ENCODE peak calls at places on chromosomes 2 and 18, in nine cellular contexts. One of them, this sample, is unnamed.
A peak's percentile ranks its signal among the peaks of the same experiment; 100 is the strongest.

GRCh38 chr18:74895686-74896085 is 298.0 kb downstream of the ZNF407 start:
- DNase-seq in GM13976: no peak
- DNase-seq in mammary epithelial cell: peak; percentile 35
- DNase-seq in RWPE1: no peak
- DNase-seq in GM20000: no peak
- DNase-seq in fibroblast of lung: peak; percentile 43
- DNase-seq in cardiac muscle cell: peak; percentile 48
- DNase-seq in neural crest cell: no peak
- DNase-seq in epithelial cell of esophagus: no peak
- DNase-seq in this sample: no peak

GRCh38 chr2:223487447-223487846 is 114.7 kb downstream of the SCG2 start:
- DNase-seq in neural crest cell: no peak
- DNase-seq in GM13976: no peak
- DNase-seq in cardiac muscle cell: no peak
- DNase-seq in RWPE1: no peak
- DNase-seq in GM20000: no peak
- DNase-seq in fibroblast of lung: no peak
- DNase-seq in mammary epithelial cell: no peak
- DNase-seq in epithelial cell of esophagus: no peak
- DNase-seq in this sample: no peak

GRCh38 chr18:54031243-54031642 is 193.2 kb downstream of the MBD2 start:
- DNase-seq in mammary epithelial cell: no peak
- DNase-seq in epithelial cell of esophagus: no peak
- DNase-seq in fibroblast of lung: no peak
- DNase-seq in GM20000: no peak
- DNase-seq in GM13976: no peak
- DNase-seq in RWPE1: no peak
- DNase-seq in neural crest cell: no peak
- DNase-seq in cardiac muscle cell: no peak
- DNase-seq in this sample: no peak

GRCh38 chr2:135951071-135951583 is 34.3 kb downstream of the DARS1 start:
- DNase-seq in epithelial cell of esophagus: no peak
- DNase-seq in mammary epithelial cell: no peak
- DNase-seq in GM13976: no peak
- DNase-seq in GM20000: no peak
- DNase-seq in cardiac muscle cell: peak; percentile 21
- DNase-seq in neural crest cell: no peak
- DNase-seq in RWPE1: no peak
- DNase-seq in fibroblast of lung: no peak
- DNase-seq in this sample: no peak

GRCh38 chr2:102809291-102810189 is 47.7 kb downstream of the TMEM182 start:
- DNase-seq in RWPE1: no peak
- DNase-seq in GM13976: no peak
- DNase-seq in cardiac muscle cell: no peak
- DNase-seq in mammary epithelial cell: no peak
- DNase-seq in GM20000: no peak
- DNase-seq in epithelial cell of esophagus: no peak
- DNase-seq in fibroblast of lung: no peak
- DNase-seq in neural crest cell: no peak
- DNase-seq in this sample: no peak

GRCh38 chr2:148802448-148803220 is 72.4 kb upstream of the KIF5C start:
- DNase-seq in GM20000: no peak
- DNase-seq in mammary epithelial cell: peak; percentile 5
- DNase-seq in epithelial cell of esophagus: peak; percentile 78
- DNase-seq in GM13976: no peak
- DNase-seq in cardiac muscle cell: no peak
- DNase-seq in RWPE1: no peak
- DNase-seq in fibroblast of lung: no peak
- DNase-seq in neural crest cell: no peak
- DNase-seq in this sample: no peak

GRCh38 chr2:122022531-122022930 is 267.1 kb downstream of the TSN start:
- DNase-seq in GM13976: no peak
- DNase-seq in cardiac muscle cell: no peak
- DNase-seq in fibroblast of lung: no peak
- DNase-seq in mammary epithelial cell: no peak
- DNase-seq in GM20000: no peak
- DNase-seq in RWPE1: no peak
- DNase-seq in neural crest cell: no peak
- DNase-seq in epithelial cell of esophagus: no peak
- DNase-seq in this sample: no peak

GRCh38 chr2:23924589-23925359 is 2.1 kb downstream of the ATAD2B start:
- DNase-seq in GM20000: no peak
- DNase-seq in cardiac muscle cell: no peak
- DNase-seq in neural crest cell: no peak
- DNase-seq in GM13976: no peak
- DNase-seq in epithelial cell of esophagus: peak; percentile 20
- DNase-seq in RWPE1: no peak
- DNase-seq in fibroblast of lung: no peak
- DNase-seq in mammary epithelial cell: no peak
- DNase-seq in this sample: no peak

GRCh38 chr18:33839452-33840225 is 261.6 kb downstream of the ASXL3 start:
- DNase-seq in neural crest cell: no peak
- DNase-seq in fibroblast of lung: peak; percentile 79
- DNase-seq in RWPE1: peak; percentile 19
- DNase-seq in mammary epithelial cell: peak; percentile 39
- DNase-seq in GM13976: peak; percentile 32
- DNase-seq in cardiac muscle cell: peak; percentile 61
- DNase-seq in epithelial cell of esophagus: peak; percentile 70
- DNase-seq in GM20000: peak; percentile 50
- DNase-seq in this sample: no peak

GRCh38 chr2:181892795-181893435 is 1.4 kb downstream of the ITPRID2 start:
- DNase-seq in GM20000: no peak
- DNase-seq in GM13976: no peak
- DNase-seq in epithelial cell of esophagus: peak; percentile 37
- DNase-seq in fibroblast of lung: peak; percentile 58
- DNase-seq in RWPE1: no peak
- DNase-seq in cardiac muscle cell: peak; percentile 60
- DNase-seq in neural crest cell: no peak
- DNase-seq in mammary epithelial cell: peak; percentile 27
- DNase-seq in this sample: no peak

GRCh38 chr2:19369341-19369955 is 11.0 kb upstream of the OSR1 start:
- DNase-seq in fibroblast of lung: peak; percentile 72
- DNase-seq in RWPE1: no peak
- DNase-seq in mammary epithelial cell: peak; percentile 51
- DNase-seq in neural crest cell: no peak
- DNase-seq in epithelial cell of esophagus: peak; percentile 67
- DNase-seq in cardiac muscle cell: peak; percentile 78
- DNase-seq in GM13976: no peak
- DNase-seq in GM20000: no peak
- DNase-seq in this sample: no peak
- TF ChIP-seq CTCF in fibroblast of lung: peak; percentile 83
- TF ChIP-seq CTCF in RWPE1: no peak
- TF ChIP-seq CTCF in mammary epithelial cell: peak; percentile 82
- TF ChIP-seq CTCF in neural crest cell: peak; percentile 18
- TF ChIP-seq CTCF in epithelial cell of esophagus: peak; percentile 84
- TF ChIP-seq CTCF in cardiac muscle cell: peak; percentile 76
- TF ChIP-seq CTCF in GM13976: no peak
- TF ChIP-seq CTCF in GM20000: no peak
- TF ChIP-seq CTCF in this sample: peak; percentile 41

DNA sequence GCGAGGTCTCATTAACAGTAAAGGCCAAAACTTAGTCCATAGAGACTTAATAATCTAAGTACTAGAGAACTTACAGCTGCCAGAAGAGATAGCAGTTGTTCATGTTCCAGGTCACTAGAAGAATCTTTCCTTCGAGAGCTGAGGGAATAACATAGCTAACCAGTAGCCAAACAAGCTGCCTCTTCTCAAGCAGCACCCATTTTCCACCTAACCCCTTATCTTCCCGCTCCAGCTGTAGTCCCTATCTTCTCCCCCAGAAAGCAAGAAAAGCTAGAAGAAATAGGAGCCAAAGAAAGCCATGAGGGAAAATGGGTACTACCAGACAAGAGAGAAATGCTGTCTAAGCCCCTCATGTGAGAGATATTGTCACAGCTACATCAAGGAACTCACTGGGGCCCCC is 24.0 kb downstream of the SULT1C4 start:
- DNase-seq in GM20000: no peak
- DNase-seq in fibroblast of lung: no peak
- DNase-seq in GM13976: no peak
- DNase-seq in RWPE1: no peak
- DNase-seq in neural crest cell: no peak
- DNase-seq in epithelial cell of esophagus: no peak
- DNase-seq in mammary epithelial cell: no peak
- DNase-seq in cardiac muscle cell: no peak
- DNase-seq in this sample: no peak
- TF ChIP-seq CTCF in GM20000: no peak
- TF ChIP-seq CTCF in fibroblast of lung: no peak
- TF ChIP-seq CTCF in GM13976: no peak
- TF ChIP-seq CTCF in RWPE1: no peak
- TF ChIP-seq CTCF in neural crest cell: no peak
- TF ChIP-seq CTCF in epithelial cell of esophagus: no peak
- TF ChIP-seq CTCF in mammary epithelial cell: no peak
- TF ChIP-seq CTCF in cardiac muscle cell: no peak
- TF ChIP-seq CTCF in this sample: no peak

GRCh38 chr2:118146315-118147283 is 58.3 kb downstream of the INSIG2 start:
- DNase-seq in GM20000: no peak
- DNase-seq in epithelial cell of esophagus: no peak
- DNase-seq in fibroblast of lung: no peak
- DNase-seq in mammary epithelial cell: no peak
- DNase-seq in neural crest cell: no peak
- DNase-seq in RWPE1: no peak
- DNase-seq in GM13976: no peak
- DNase-seq in cardiac muscle cell: no peak
- DNase-seq in this sample: no peak

GRCh38 chr2:118150294-118150693 is 62.0 kb downstream of the INSIG2 start:
- DNase-seq in GM20000: no peak
- DNase-seq in fibroblast of lung: no peak
- DNase-seq in RWPE1: no peak
- DNase-seq in GM13976: no peak
- DNase-seq in mammary epithelial cell: no peak
- DNase-seq in epithelial cell of esophagus: no peak
- DNase-seq in neural crest cell: no peak
- DNase-seq in cardiac muscle cell: no peak
- DNase-seq in this sample: no peak

GRCh38 chr2:118148133-118148532 is 59.9 kb downstream of the INSIG2 start:
- DNase-seq in GM13976: peak; percentile 19
- DNase-seq in fibroblast of lung: no peak
- DNase-seq in mammary epithelial cell: no peak
- DNase-seq in neural crest cell: no peak
- DNase-seq in GM20000: peak; percentile 33
- DNase-seq in epithelial cell of esophagus: no peak
- DNase-seq in RWPE1: no peak
- DNase-seq in cardiac muscle cell: no peak
- DNase-seq in this sample: no peak

GRCh38 chr2:118145806-118146205 is 57.5 kb downstream of the INSIG2 start:
- DNase-seq in RWPE1: no peak
- DNase-seq in fibroblast of lung: no peak
- DNase-seq in GM13976: no peak
- DNase-seq in neural crest cell: no peak
- DNase-seq in GM20000: no peak
- DNase-seq in epithelial cell of esophagus: peak; percentile 30
- DNase-seq in cardiac muscle cell: no peak
- DNase-seq in mammary epithelial cell: no peak
- DNase-seq in this sample: no peak

GRCh38 chr2:118148809-118149208 is 60.5 kb downstream of the INSIG2 start:
- DNase-seq in GM20000: no peak
- DNase-seq in RWPE1: no peak
- DNase-seq in epithelial cell of esophagus: no peak
- DNase-seq in mammary epithelial cell: no peak
- DNase-seq in cardiac muscle cell: peak; percentile 8
- DNase-seq in GM13976: no peak
- DNase-seq in neural crest cell: no peak
- DNase-seq in fibroblast of lung: no peak
- DNase-seq in this sample: no peak
- TF ChIP-seq CTCF in GM20000: no peak
- TF ChIP-seq CTCF in RWPE1: peak; percentile 47
- TF ChIP-seq CTCF in epithelial cell of esophagus: peak; percentile 23
- TF ChIP-seq CTCF in mammary epithelial cell: peak; percentile 10
- TF ChIP-seq CTCF in cardiac muscle cell: no peak
- TF ChIP-seq CTCF in GM13976: peak; percentile 12
- TF ChIP-seq CTCF in neural crest cell: no peak
- TF ChIP-seq CTCF in fibroblast of lung: no peak
- TF ChIP-seq CTCF in this sample: no peak

GRCh38 chr2:108594132-108594981 is 60.1 kb downstream of the LIMS1 start:
- DNase-seq in neural crest cell: no peak
- DNase-seq in RWPE1: peak; percentile 69
- DNase-seq in fibroblast of lung: peak; percentile 79
- DNase-seq in epithelial cell of esophagus: peak; percentile 90
- DNase-seq in mammary epithelial cell: peak; percentile 91
- DNase-seq in GM13976: peak; percentile 47
- DNase-seq in GM20000: no peak
- DNase-seq in cardiac muscle cell: peak; percentile 86
- DNase-seq in this sample: no peak

GRCh38 chr2:108594982-108595464 is 60.8 kb downstream of the LIMS1 start:
- DNase-seq in cardiac muscle cell: peak; percentile 91
- DNase-seq in fibroblast of lung: peak; percentile 88
- DNase-seq in epithelial cell of esophagus: peak; percentile 88
- DNase-seq in GM13976: no peak
- DNase-seq in GM20000: no peak
- DNase-seq in RWPE1: peak; percentile 65
- DNase-seq in mammary epithelial cell: peak; percentile 93
- DNase-seq in neural crest cell: no peak
- DNase-seq in this sample: no peak

GRCh38 chr2:108591163-108591562 is 56.9 kb downstream of the LIMS1 start:
- DNase-seq in epithelial cell of esophagus: no peak
- DNase-seq in neural crest cell: no peak
- DNase-seq in GM20000: no peak
- DNase-seq in fibroblast of lung: no peak
- DNase-seq in mammary epithelial cell: no peak
- DNase-seq in cardiac muscle cell: no peak
- DNase-seq in RWPE1: no peak
- DNase-seq in GM13976: no peak
- DNase-seq in this sample: no peak

GRCh38 chr2:108589786-108590185 is 55.5 kb downstream of the LIMS1 start:
- DNase-seq in neural crest cell: no peak
- DNase-seq in cardiac muscle cell: no peak
- DNase-seq in mammary epithelial cell: no peak
- DNase-seq in GM13976: no peak
- DNase-seq in epithelial cell of esophagus: no peak
- DNase-seq in GM20000: no peak
- DNase-seq in RWPE1: no peak
- DNase-seq in fibroblast of lung: no peak
- DNase-seq in this sample: no peak

DNA sequence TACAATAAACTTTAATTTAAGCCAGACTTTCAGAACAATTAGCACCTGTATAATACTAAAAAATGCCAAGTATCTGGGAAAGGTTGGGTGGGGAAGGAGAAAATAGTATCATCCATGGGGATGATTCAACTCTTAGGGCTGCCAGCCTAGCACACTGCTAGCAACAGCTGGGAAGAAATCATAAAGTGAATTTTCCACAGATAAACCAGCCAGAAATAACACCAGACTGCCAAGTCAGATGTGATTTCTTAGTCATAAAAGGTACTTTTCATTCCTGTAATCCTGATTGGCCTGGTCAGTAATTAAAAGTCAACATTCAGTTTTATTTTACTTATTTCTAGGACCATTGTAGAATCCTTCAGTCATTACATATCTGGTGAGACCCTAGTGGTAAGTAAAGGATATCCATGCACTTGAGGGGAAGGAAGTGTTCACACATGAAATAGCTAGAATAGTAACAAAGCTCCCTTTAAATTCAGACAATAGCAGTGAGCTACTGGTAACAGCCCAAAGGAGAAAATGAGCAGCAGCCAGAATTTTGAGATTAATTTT is 59.4 kb downstream of the LIMS1 start:
- DNase-seq in mammary epithelial cell: peak; percentile 91
- DNase-seq in RWPE1: peak; percentile 71
- DNase-seq in GM13976: no peak
- DNase-seq in fibroblast of lung: peak; percentile 61
- DNase-seq in cardiac muscle cell: peak; percentile 77
- DNase-seq in epithelial cell of esophagus: peak; percentile 87
- DNase-seq in GM20000: no peak
- DNase-seq in neural crest cell: no peak
- DNase-seq in this sample: no peak
- TF ChIP-seq CTCF in mammary epithelial cell: no peak
- TF ChIP-seq CTCF in RWPE1: no peak
- TF ChIP-seq CTCF in GM13976: no peak
- TF ChIP-seq CTCF in fibroblast of lung: no peak
- TF ChIP-seq CTCF in cardiac muscle cell: peak; percentile 7
- TF ChIP-seq CTCF in epithelial cell of esophagus: no peak
- TF ChIP-seq CTCF in GM20000: no peak
- TF ChIP-seq CTCF in neural crest cell: no peak
- TF ChIP-seq CTCF in this sample: peak; percentile 68

GRCh38 chr2:854460-854859 is 96.2 kb upstream of the SNTG2 start:
- DNase-seq in mammary epithelial cell: no peak
- DNase-seq in GM20000: peak; percentile 67
- DNase-seq in neural crest cell: peak; percentile 40
- DNase-seq in epithelial cell of esophagus: no peak
- DNase-seq in RWPE1: no peak
- DNase-seq in fibroblast of lung: peak; percentile 9
- DNase-seq in cardiac muscle cell: peak; percentile 22
- DNase-seq in GM13976: peak; percentile 70
- DNase-seq in this sample: no peak
- TF ChIP-seq CTCF in mammary epithelial cell: no peak
- TF ChIP-seq CTCF in GM20000: peak; percentile 51
- TF ChIP-seq CTCF in neural crest cell: peak; percentile 71
- TF ChIP-seq CTCF in epithelial cell of esophagus: no peak
- TF ChIP-seq CTCF in RWPE1: no peak
- TF ChIP-seq CTCF in fibroblast of lung: peak; percentile 48
- TF ChIP-seq CTCF in cardiac muscle cell: peak; percentile 53
- TF ChIP-seq CTCF in GM13976: peak; percentile 34
- TF ChIP-seq CTCF in this sample: peak; percentile 73